ENCODE peak calls at places on chromosome 3, in four cellular contexts. R is lower lobe of right lung, B is ELR, C is AG04450. V is an unnamed sample.

GRCh38 chr3:190941694-190942280 is 79.3 kb upstream of the GMNC start:
- DNase-seq in B (no peak), R (no peak), C (no peak), V (no peak)

GRCh38 chr3:179452166-179452544 is 885 bp upstream of the GNB4 start:
- DNase-seq in B (peak; percentile 73), C (peak; percentile 55), R (no peak), V (no peak)

GRCh38 chr3:72288955-72289707 is 504.2 kb upstream of the PROK2 start:
- DNase-seq in R (peak; percentile 66), B (peak; percentile 6), C (peak; percentile 38), V (no peak)

GRCh38 chr3:62990704-62991413 is 115.6 kb upstream of the CADPS start:
- DNase-seq in B (no peak), R (no peak), C (no peak), V (peak; percentile 43)

GRCh38 chr3:9399746-9400145 is 2.3 kb downstream of the SETD5 start:
- DNase-seq in R (peak; percentile 63), B (peak; percentile 90), C (peak; percentile 92), V (peak; percentile 69)

GRCh38 chr3:132180337-132180791 is 136.8 kb upstream of the ACP3 start:
- DNase-seq in R (no peak), C (peak; percentile 20), B (peak; percentile 77), V (peak; percentile 51)

GRCh38 chr3:184405075-184406060 is 25.5 kb downstream of the CHRD start:
- DNase-seq in R (no peak), B (no peak), C (no peak), V (no peak)

GRCh38 chr3:55538158-55538557 is 51.1 kb upstream of the WNT5A start:
- DNase-seq in B (no peak), R (no peak), C (no peak), V (no peak)

GRCh38 chr3:183548262-183548769 is 7.2 kb downstream of the KLHL6 start:
- DNase-seq in C (peak; percentile 7), R (no peak), B (peak; percentile 82), V (no peak)

GRCh38 chr3:80914854-80915253 is 846.6 kb downstream of the GBE1 start:
- DNase-seq in R (no peak), B (peak; percentile 3), C (no peak), V (no peak)

GRCh38 chr3:195760345-195760983 is 39.7 kb downstream of the MUC20 start:
- DNase-seq in R (no peak), B (no peak), C (no peak), V (no peak)

GRCh38 chr3:65245133-65246076 is 557.6 kb upstream of the ADAMTS9 start:
- DNase-seq in B (peak; percentile 1), R (no peak), C (no peak), V (no peak)

GRCh38 chr3:33865133-33865532 is 66.7 kb downstream of the PDCD6IP start:
- DNase-seq in R (no peak), B (no peak), C (no peak), V (no peak)

GRCh38 chr3:7518471-7518870 is 657.6 kb downstream of the GRM7 start:
- DNase-seq in B (no peak), C (no peak), R (no peak), V (peak; percentile 14)

GRCh38 chr3:196240424-196240823 is 24.1 kb downstream of the SLC51A start:
- DNase-seq in B (no peak), R (no peak), C (no peak), V (no peak)

GRCh38 chr3:59388555-59389280 is 338.9 kb upstream of the CFAP20DC start:
- DNase-seq in C (no peak), R (no peak), B (no peak), V (no peak)

GRCh38 chr3:194396897-194397756 is 1.9 kb downstream of the GP5 start:
- DNase-seq in R (no peak), C (no peak), B (no peak), V (no peak)

GRCh38 chr3:189186093-189186492 is 14.3 kb downstream of the TPRG1 start:
- DNase-seq in R (no peak), C (no peak), B (no peak), V (no peak)

GRCh38 chr3:180829409-180830405 is 82.8 kb upstream of the FXR1 start:
- DNase-seq in C (no peak), R (no peak), B (no peak), V (no peak)

GRCh38 chr3:16668776-16669545 is 63.7 kb upstream of the DAZL start:
- DNase-seq in B (no peak), C (no peak), R (no peak), V (no peak)

GRCh38 chr3:174336774-174337173 is 522.4 kb upstream of the NAALADL2 start:
- DNase-seq in R (no peak), C (no peak), B (no peak), V (no peak)